ENCODE peak calls at places on chromosomes 6 and 20, in four cellular contexts. U, B, A and V are unnamed samples.
A peak's percentile ranks its signal among the peaks of the same experiment; 100 is the strongest.

GRCh38 chr6:98769546-98769945 is 64.8 kb upstream of the POU3F2 start:
- DNase-seq in U (peak; percentile 4), A (no peak), B (no peak), V (no peak)

GRCh38 chr6:77619114-77619513 is 33.7 kb upstream of the MEI4 start:
- DNase-seq in U (no peak), A (no peak), B (no peak), V (no peak)

GRCh38 chr20:43959920-43960227 is 45.2 kb downstream of the TOX2 start:
- DNase-seq in A (no peak), B (no peak), U (no peak), V (no peak)

GRCh38 chr6:167566711-167567141 is 241.8 kb downstream of the TTLL2 start:
- DNase-seq in B (no peak), A (no peak), U (no peak), V (no peak)

GRCh38 chr6:6676910-6677441 is 88.5 kb downstream of the LY86 start:
- DNase-seq in A (peak; percentile 67), U (peak; percentile 69), B (peak; percentile 65), V (peak; percentile 75)

GRCh38 chr6:28673800-28674671 is 148.4 kb downstream of the GPX5 start:
- DNase-seq in B (peak; percentile 75), U (peak; percentile 71), A (no peak), V (peak; percentile 23)

GRCh38 chr20:36784900-36785299 is 11.3 kb upstream of the DSN1 start:
- DNase-seq in A (no peak), U (peak; percentile 39), B (no peak), V (peak; percentile 81)

GRCh38 chr20:39885975-39886649 is 802.9 kb downstream of the MAFB start:
- DNase-seq in B (peak; percentile 29), U (peak; percentile 88), A (peak; percentile 55), V (peak; percentile 66)

GRCh38 chr20:14957416-14957815 is 620.0 kb upstream of the FLRT3 start:
- DNase-seq in A (no peak), U (no peak), B (no peak), V (no peak)

GRCh38 chr6:75203721-75204120 is 2.1 kb downstream of the COL12A1 start:
- DNase-seq in U (peak; percentile 36), B (no peak), A (no peak), V (no peak)

GRCh38 chr6:62640749-62641148 is 354.7 kb upstream of the KHDRBS2 start:
- DNase-seq in B (no peak), U (no peak), A (no peak), V (no peak)

GRCh38 chr6:706819-707381 is 14.0 kb upstream of the EXOC2 start:
- DNase-seq in U (no peak), B (no peak), A (no peak), V (no peak)

GRCh38 chr6:6712258-6712978 is 123.9 kb downstream of the LY86 start:
- DNase-seq in U (peak; percentile 87), A (peak; percentile 64), B (no peak), V (peak; percentile 52)

GRCh38 chr20:23658336-23658735 is 20.6 kb upstream of the CST3 start:
- DNase-seq in U (no peak), B (no peak), A (no peak), V (no peak)

GRCh38 chr20:24630486-24631172 is 161.2 kb downstream of the SYNDIG1 start:
- DNase-seq in U (no peak), A (no peak), B (no peak), V (no peak)

GRCh38 chr6:143279385-143279784 is 171.1 kb downstream of the ADAT2 start:
- DNase-seq in A (no peak), U (peak; percentile 21), B (peak; percentile 27), V (peak; percentile 16)
- TF ChIP-seq CTCF in A (no peak), U (peak; percentile 27), B (peak; percentile 42), V (peak; percentile 31)

GRCh38 chr6:117674991-117675657 is at the start of gene NUS1:
- DNase-seq in A (peak; percentile 97), U (peak; percentile 96), B (peak; percentile 95), V (peak; percentile 98)

GRCh38 chr6:117677553-117678131 is 2.4 kb downstream of the NUS1 start:
- DNase-seq in A (no peak), U (peak; percentile 44), B (no peak), V (no peak)

GRCh38 chr6:117674503-117674902 is 766 bp upstream of the NUS1 start:
- DNase-seq in U (no peak), B (no peak), A (no peak), V (no peak)

GRCh38 chr6:117681321-117681720 is 6.1 kb downstream of the NUS1 start:
- DNase-seq in A (no peak), U (no peak), B (no peak), V (no peak)

DNA sequence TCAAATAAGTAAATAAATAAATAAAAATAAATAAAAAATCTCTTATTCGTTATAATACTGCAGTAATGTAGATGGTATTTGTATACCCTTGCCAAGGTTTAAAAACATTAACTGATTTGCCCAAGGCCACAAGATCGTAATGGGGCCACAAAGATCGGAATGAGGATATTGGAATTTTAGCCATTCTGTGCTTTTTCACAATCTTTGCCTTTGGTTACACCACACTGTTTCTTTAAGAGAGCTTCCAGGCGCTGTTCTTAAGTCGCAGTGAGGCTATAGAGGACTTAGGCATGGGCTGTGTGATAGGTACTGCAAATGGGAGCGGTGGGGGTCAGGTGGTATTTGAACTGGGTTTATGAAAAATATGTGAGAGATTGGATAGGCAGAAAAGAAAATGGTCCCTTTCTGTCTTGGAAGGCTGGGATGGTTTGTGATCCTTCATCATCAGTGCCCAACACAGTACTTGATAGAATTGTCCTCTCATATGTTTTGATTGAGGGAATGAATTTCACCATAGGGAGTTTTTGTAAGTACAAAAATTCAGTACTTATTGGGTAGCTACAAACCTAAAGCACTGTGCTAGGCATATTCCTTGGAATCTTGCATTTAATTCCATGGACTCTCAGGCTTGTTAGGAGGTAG is 1.4 kb downstream of the NUS1 start:
- DNase-seq in U (no peak), B (no peak), A (no peak), V (no peak)
- H3K4me1 ChIP-seq in U (peaks cover 5% of the 10 kb centered on the region), B (peaks cover 12% of the 10 kb centered on the region), A (peaks cover 61% of the 10 kb centered on the region), V (peaks cover 14% of the 10 kb centered on the region)

GRCh38 chr6:149860834-149861602 is 3.1 kb downstream of the LRP11 start:
- DNase-seq in U (no peak), A (no peak), B (no peak), V (no peak)

GRCh38 chr6:149860513-149860833 is 3.7 kb downstream of the LRP11 start:
- DNase-seq in B (no peak), U (no peak), A (no peak), V (no peak)

GRCh38 chr6:149859368-149859767 is 4.8 kb downstream of the LRP11 start:
- DNase-seq in U (peak; percentile 96), A (no peak), B (no peak), V (no peak)

GRCh38 chr6:149861603-149862423 is 2.3 kb downstream of the LRP11 start:
- DNase-seq in U (peak; percentile 69), B (no peak), A (no peak), V (no peak)

DNA sequence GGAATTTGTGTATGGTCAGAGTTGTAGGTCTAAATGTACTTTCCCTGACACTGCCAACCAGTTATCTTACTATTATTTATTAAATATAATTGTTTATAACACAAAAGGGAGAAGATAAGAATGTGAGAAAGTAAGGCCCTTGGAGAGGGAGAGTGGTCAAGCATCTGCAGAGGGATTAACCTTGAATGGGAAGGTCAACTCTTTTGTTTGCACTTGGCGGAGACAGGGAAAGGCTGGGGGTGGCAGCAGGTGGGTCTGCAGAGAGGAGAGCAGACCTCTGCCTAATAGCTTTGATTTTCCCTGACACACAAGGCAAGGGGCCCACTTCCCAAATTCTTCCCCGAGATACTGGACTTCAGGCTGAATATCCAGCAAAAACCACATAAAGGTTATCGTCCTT is 4.2 kb downstream of the LRP11 start:
- DNase-seq in U (no peak), B (no peak), A (no peak), V (no peak)
- H3K4me3 ChIP-seq in U (no peak overlapping the region), B (no peak overlapping the region), A (no peak overlapping the region), V (no peak overlapping the region)

GRCh38 chr6:131910219-131910589 is 41.0 kb downstream of the CCN2 start:
- DNase-seq in A (no peak), U (no peak), B (no peak), V (no peak)
- TF ChIP-seq CTCF in A (no peak), U (no peak), B (no peak), V (no peak)

GRCh38 chr6:32175322-32175710 is 568 bp downstream of the AGPAT1 start:
- DNase-seq in A (no peak), U (no peak), B (no peak), V (no peak)
- H3K4me1 ChIP-seq in A (peaks cover 45% of the 10 kb centered on the region), U (peaks cover 7% of the 10 kb centered on the region), B (peaks cover 40% of the 10 kb centered on the region), V (peaks cover 46% of the 10 kb centered on the region)

DNA sequence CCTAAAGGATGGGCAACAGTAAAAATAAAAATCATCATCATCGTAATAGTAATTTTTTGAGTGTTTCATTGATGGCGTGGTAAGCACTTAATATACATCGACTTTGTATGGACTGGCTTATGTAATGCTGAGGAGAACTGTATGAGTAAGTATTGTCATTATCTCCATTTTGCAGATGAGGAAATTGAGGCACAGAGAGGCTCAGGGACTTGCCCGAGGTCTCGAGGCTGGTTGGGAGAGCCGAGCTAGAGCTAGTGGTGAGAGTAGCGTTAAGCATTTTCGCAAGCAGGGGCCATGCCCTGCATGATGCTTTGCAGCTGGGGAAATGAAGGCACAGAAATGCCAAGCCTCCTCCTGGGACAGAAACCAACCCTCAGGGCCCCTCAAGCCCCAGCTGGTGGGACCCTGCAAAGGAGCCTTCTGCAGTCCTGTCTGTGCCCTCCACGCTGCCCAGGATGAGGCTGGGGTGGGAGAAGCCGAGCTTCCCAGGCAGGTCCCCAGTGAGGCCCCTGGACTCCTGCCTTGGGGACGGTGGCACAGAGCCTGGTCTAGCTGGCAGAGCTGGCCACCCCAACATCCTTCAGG is 31.1 kb upstream of the STX16 start:
- DNase-seq in A (no peak), B (no peak), U (no peak), V (no peak)
- H3K4me3 ChIP-seq in A (no peak overlapping the region), B (no peak overlapping the region), U (no peak overlapping the region), V (no peak overlapping the region)

DNA sequence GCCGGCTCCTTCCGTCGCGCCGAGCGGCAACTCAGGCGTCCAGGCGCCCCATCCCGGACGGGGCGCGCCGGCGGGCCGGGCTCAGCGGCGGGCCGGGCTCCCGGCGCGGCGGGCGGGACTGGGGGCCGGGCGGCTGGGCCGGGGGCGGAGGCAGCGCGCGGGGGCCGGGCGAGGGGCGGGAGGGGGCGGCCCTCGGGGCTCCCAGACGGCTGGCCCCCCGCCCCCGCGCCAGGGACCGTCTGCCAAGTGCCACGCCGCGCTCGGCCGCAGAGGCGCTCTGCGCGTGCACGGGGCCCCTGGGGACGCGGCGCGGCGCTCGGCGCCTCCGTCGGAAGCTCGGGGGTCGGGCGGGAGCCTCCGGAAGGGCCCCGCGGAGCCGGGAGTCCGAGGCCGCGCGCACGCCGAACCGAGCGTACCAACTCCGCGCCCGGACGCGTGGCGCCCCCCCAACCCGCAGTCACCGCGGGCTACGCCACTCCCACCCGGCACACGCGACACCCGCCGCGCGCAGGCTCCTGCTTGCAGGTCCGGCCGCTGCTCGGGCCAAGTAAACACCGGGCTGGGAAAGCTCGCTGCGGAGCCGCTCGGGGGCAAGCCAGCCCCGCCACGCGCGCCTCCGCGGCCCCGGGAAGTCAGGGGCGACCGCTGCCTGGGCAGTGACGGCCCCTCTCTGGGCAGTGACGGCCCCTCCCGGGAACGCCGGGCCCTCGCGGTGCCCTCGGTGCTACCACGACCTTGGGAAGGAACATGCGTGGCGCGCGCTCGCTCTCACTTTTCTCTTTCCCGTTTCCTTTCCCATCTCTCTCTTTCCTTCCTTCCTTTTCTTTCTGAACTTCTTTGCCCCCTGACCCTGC is at the start of gene PREX1:
- DNase-seq in U (peak; percentile 61), B (peak; percentile 99), A (peak; percentile 88), V (peak; percentile 86)
- TF ChIP-seq CTCF in U (no peak), B (no peak), A (peak; percentile 11), V (no peak)